ENCODE peak calls at places on chromosomes 1 and 21, in seven cellular contexts. B is GM23248, N is A549, X is amygdala, W is T-helper 9 cell, I is cardiac fibroblast, V is NCI-H146. Y is an unnamed sample.

GRCh38 chr1:225450491-225451191 is 22.8 kb upstream of the LBR start:
- DNase-seq in X (no peak), N (peak; percentile 26), V (no peak), I (no peak), B (no peak), W (no peak), Y (peak; percentile 32)

GRCh38 chr1:82165304-82165703 is 364.6 kb downstream of the ADGRL2 start:
- DNase-seq in W (no peak), X (no peak), V (no peak), I (no peak), N (no peak), B (no peak), Y (no peak)

GRCh38 chr1:78650114-78650513 is 483 bp downstream of the IFI44 start:
- DNase-seq in I (peak; percentile 15), N (no peak), V (no peak), W (no peak), X (no peak), B (peak; percentile 3), Y (peak; percentile 26)

GRCh38 chr1:229067546-229067945 is 203.4 kb upstream of the RAB4A start:
- DNase-seq in W (no peak), I (no peak), N (no peak), X (no peak), B (no peak), V (no peak), Y (no peak)

GRCh38 chr1:229091721-229092136 is 179.2 kb upstream of the RAB4A start:
- DNase-seq in N (no peak), V (no peak), W (no peak), B (no peak), X (no peak), I (no peak), Y (no peak)

GRCh38 chr21:15007716-15008296 is 57.0 kb downstream of the NRIP1 start:
- DNase-seq in I (no peak), W (no peak), B (no peak), N (no peak), X (no peak), V (no peak), Y (no peak)

GRCh38 chr1:221874285-221875003 is 132.6 kb upstream of the DUSP10 start:
- DNase-seq in W (no peak), V (no peak), N (peak; percentile 9), I (no peak), X (no peak), B (peak; percentile 75), Y (no peak)

GRCh38 chr21:18000961-18001522 is 181.9 kb upstream of the C21orf91 start:
- DNase-seq in W (no peak), V (no peak), X (no peak), B (no peak), I (no peak), N (no peak), Y (no peak)

GRCh38 chr1:6822530-6823359 is 37.5 kb downstream of the CAMTA1 start:
- DNase-seq in N (no peak), W (no peak), X (no peak), B (no peak), I (no peak), V (no peak), Y (no peak)

GRCh38 chr1:2206813-2207488 is 12.4 kb upstream of the FAAP20 start:
- DNase-seq in V (no peak), W (no peak), X (no peak), I (no peak), B (no peak), N (no peak), Y (no peak)

GRCh38 chr1:155173478-155174333 is at the start of gene TRIM46:
- DNase-seq in B (peak; percentile 61), V (peak; percentile 89), I (peak; percentile 56), N (peak; percentile 65), W (peak; percentile 50), X (peak; percentile 71), Y (peak; percentile 49)

GRCh38 chr1:9249534-9250335 is 15.2 kb downstream of the H6PD start:
- DNase-seq in W (no peak), X (no peak), B (peak; percentile 71), V (no peak), I (peak; percentile 70), N (peak; percentile 45), Y (peak; percentile 73)

GRCh38 chr1:23554481-23555224 is 4.6 kb downstream of the ID3 start:
- DNase-seq in I (peak; percentile 93), B (peak; percentile 93), W (peak; percentile 78), X (peak; percentile 80), V (peak; percentile 89), N (peak; percentile 87), Y (peak; percentile 96)

GRCh38 chr1:200962631-200963030 is 60.9 kb downstream of the KIF21B start:
- DNase-seq in V (no peak), N (no peak), B (no peak), I (no peak), W (no peak), X (no peak), Y (no peak)

GRCh38 chr1:210222288-210223006 is 10.1 kb upstream of the SERTAD4 start:
- DNase-seq in X (no peak), W (no peak), N (peak; percentile 19), B (no peak), I (peak; percentile 35), V (no peak), Y (no peak)

GRCh38 chr1:185670187-185670627 is 64.0 kb upstream of the HMCN1 start:
- DNase-seq in X (no peak), I (peak; percentile 71), W (peak; percentile 35), V (peak; percentile 11), N (peak; percentile 50), B (peak; percentile 71), Y (peak; percentile 71)

GRCh38 chr1:112605633-112606327 is 13.2 kb downstream of the ST7L start:
- DNase-seq in I (peak; percentile 16), X (no peak), V (no peak), B (no peak), N (no peak), W (no peak), Y (no peak)

GRCh38 chr1:113027449-113027848 is 45.5 kb upstream of the LRIG2 start:
- DNase-seq in X (no peak), I (no peak), V (peak; percentile 87), N (no peak), B (no peak), W (no peak), Y (no peak)

GRCh38 chr1:115828101-115829022 is 12.6 kb downstream of the NHLH2 start:
- DNase-seq in X (no peak), I (peak; percentile 33), V (peak; percentile 4), N (no peak), W (no peak), B (peak; percentile 34), Y (peak; percentile 18)

GRCh38 chr1:64092851-64093371 is 110.5 kb upstream of the UBE2U start:
- DNase-seq in N (no peak), W (no peak), V (no peak), X (no peak), B (no peak), I (no peak), Y (no peak)

GRCh38 chr21:31444061-31444460 is 100.0 kb upstream of the TIAM1 start:
- DNase-seq in B (peak; percentile 83), X (no peak), N (no peak), W (no peak), V (no peak), I (peak; percentile 42), Y (no peak)

GRCh38 chr1:178581351-178581951 is 68.5 kb downstream of the TEX35 start:
- DNase-seq in W (no peak), B (no peak), N (no peak), X (no peak), V (peak; percentile 75), I (no peak), Y (no peak)

GRCh38 chr1:196890668-196891067 is 2.8 kb downstream of the CFHR4 start:
- DNase-seq in W (no peak), N (peak; percentile 4), I (no peak), X (no peak), B (no peak), V (no peak), Y (no peak)

GRCh38 chr1:111556318-111557037 is 53.0 kb upstream of the ADORA3 start:
- DNase-seq in X (no peak), B (no peak), V (no peak), N (no peak), I (no peak), W (no peak), Y (peak; percentile 14)

GRCh38 chr1:162710349-162710748 is 78.1 kb downstream of the DDR2 start:
- DNase-seq in B (peak; percentile 53), V (no peak), W (no peak), I (peak; percentile 67), N (no peak), X (no peak), Y (no peak)

GRCh38 chr1:216456682-216457081 is 33.4 kb upstream of the USH2A start:
- DNase-seq in B (peak; percentile 61), V (no peak), N (no peak), I (peak; percentile 48), W (no peak), X (no peak), Y (no peak)

GRCh38 chr1:182249201-182249676 is 142.4 kb downstream of the GLUL start:
- DNase-seq in B (no peak), W (no peak), I (no peak), N (no peak), X (no peak), V (no peak), Y (no peak)

GRCh38 chr1:172935062-172935592 is 115.6 kb downstream of the TNFSF18 start:
- DNase-seq in I (peak; percentile 42), W (no peak), X (no peak), B (no peak), N (no peak), V (no peak), Y (peak; percentile 84)

GRCh38 chr1:211553549-211553948 is 25.4 kb downstream of the SLC30A1 start:
- DNase-seq in I (no peak), B (no peak), N (no peak), V (no peak), W (no peak), X (no peak), Y (no peak)

GRCh38 chr1:32724678-32725594 is 22.4 kb upstream of the SYNC start:
- DNase-seq in X (no peak), I (peak; percentile 93), B (peak; percentile 97), N (peak; percentile 92), W (no peak), V (no peak), Y (peak; percentile 93)

GRCh38 chr21:42737969-42738590 is 84.7 kb downstream of the PDE9A start:
- DNase-seq in V (no peak), B (no peak), X (no peak), W (no peak), N (no peak), I (peak; percentile 39), Y (peak; percentile 70)

Y was measured in lung microvascular endothelial cell.